ENCODE peak calls at places on chromosomes 4 and X, in ten cellular contexts. J is GM12878, V is breast epithelium, B is heart left ventricle, Y is body of pancreas, I is HCT116, O is K562, X is Peyer's patch, K is gastrocnemius medialis, L is ovary. N is an unnamed sample. For H3K36me3, the result is how much of the 10 kb centered on the place peaks cover.

GRCh38 chr4:180059216-180059881 is 2183.9 kb upstream of the TENM3 start:
- DNase-seq in J (no peak), V (no peak), B (no peak), Y (peak), I (no peak), O (no peak), X (no peak), K (no peak), L (no peak), N (no peak)

GRCh38 chrX:3443186-3443585 is 96.7 kb upstream of the MXRA5 start:
- DNase-seq in J (no peak), V (no peak), B (no peak), Y (no peak), I (no peak), O (no peak), X (no peak), K (no peak), L (no peak), N (no peak)

GRCh38 chrX:40449396-40449795 is 131.4 kb upstream of the ATP6AP2 start:
- DNase-seq in J (no peak), V (no peak), B (no peak), Y (no peak), I (no peak), O (no peak), X (no peak), K (no peak), L (no peak), N (no peak)

GRCh38 chrX:361231-362145 is 25.2 kb downstream of the PPP2R3B start:
- DNase-seq in J (no peak), V (no peak), B (peak), Y (no peak), I (no peak), O (no peak), X (no peak), K (no peak), L (no peak), N (no peak)

GRCh38 chr4:127400736-127401346 is 231.9 kb upstream of the INTU start:
- DNase-seq in J (peak), V (no peak), B (peak), Y (peak), I (peak), O (peak), X (no peak), K (no peak), L (peak), N (no peak)

GRCh38 chr4:98341309-98341708 is 80.1 kb downstream of the RAP1GDS1 start:
- DNase-seq in J (no peak), V (no peak), B (no peak), Y (no peak), I (no peak), O (no peak), X (no peak), K (no peak), L (no peak), N (no peak)

GRCh38 chrX:106903291-106903820 is at the start of gene RIPPLY1:
- DNase-seq in J (peak), V (no peak), B (no peak), Y (no peak), I (no peak), O (no peak), X (no peak), K (no peak), L (no peak), N (no peak)

GRCh38 chrX:49762175-49762704 is 66.5 kb upstream of the PAGE1 start:
- DNase-seq in J (no peak), V (no peak), B (no peak), Y (no peak), I (no peak), O (no peak), X (no peak), K (no peak), L (no peak), N (no peak)

GRCh38 chrX:108223606-108224005 is 132.0 kb downstream of the ATG4A start:
- DNase-seq in J (no peak), V (no peak), B (no peak), Y (no peak), I (no peak), O (no peak), X (no peak), K (no peak), L (no peak), N (no peak)

GRCh38 chr4:144645621-144646522 is at the start of gene HHIP:
- DNase-seq in J (no peak), V (no peak), B (peak), Y (peak), I (no peak), O (peak), X (no peak), K (no peak), L (peak), N (no peak)

GRCh38 chr4:184838249-184839074 is 12.7 kb upstream of the ACSL1 start:
- DNase-seq in J (no peak), V (no peak), B (no peak), Y (no peak), I (no peak), O (peak), X (no peak), K (no peak), L (no peak), N (no peak)

GRCh38 chr4:573122-573892 is 2.8 kb downstream of the TMEM271 start:
- DNase-seq in J (no peak), V (no peak), B (no peak), Y (no peak), I (no peak), O (no peak), X (no peak), K (no peak), L (no peak), N (no peak)

GRCh38 chr4:140996757-140997156 is 136.5 kb downstream of the RNF150 start:
- DNase-seq in J (no peak), V (no peak), B (no peak), Y (no peak), I (no peak), O (no peak), X (no peak), K (no peak), L (no peak), N (no peak)

GRCh38 chrX:129825746-129826505 is 17.8 kb downstream of the ZDHHC9 start:
- DNase-seq in J (no peak), V (no peak), B (no peak), Y (no peak), I (no peak), O (no peak), X (peak), K (no peak), L (no peak), N (no peak)

GRCh38 chr4:106763044-106763443 is 273.1 kb downstream of the DKK2 start:
- DNase-seq in J (no peak), V (no peak), B (peak), Y (no peak), I (no peak), O (no peak), X (no peak), K (no peak), L (no peak), N (no peak)

GRCh38 chr4:6283282-6283681 is 13.6 kb downstream of the WFS1 start:
- DNase-seq in J (no peak), V (no peak), B (no peak), Y (no peak), I (no peak), O (no peak), X (no peak), K (no peak), L (no peak), N (no peak)
- H3K36me3 ChIP-seq in J (under half), V (under half), B (under half), Y (under half), I (under half), O (under half), X (under half), K (under half), L (under half), N (under half)

DNA sequence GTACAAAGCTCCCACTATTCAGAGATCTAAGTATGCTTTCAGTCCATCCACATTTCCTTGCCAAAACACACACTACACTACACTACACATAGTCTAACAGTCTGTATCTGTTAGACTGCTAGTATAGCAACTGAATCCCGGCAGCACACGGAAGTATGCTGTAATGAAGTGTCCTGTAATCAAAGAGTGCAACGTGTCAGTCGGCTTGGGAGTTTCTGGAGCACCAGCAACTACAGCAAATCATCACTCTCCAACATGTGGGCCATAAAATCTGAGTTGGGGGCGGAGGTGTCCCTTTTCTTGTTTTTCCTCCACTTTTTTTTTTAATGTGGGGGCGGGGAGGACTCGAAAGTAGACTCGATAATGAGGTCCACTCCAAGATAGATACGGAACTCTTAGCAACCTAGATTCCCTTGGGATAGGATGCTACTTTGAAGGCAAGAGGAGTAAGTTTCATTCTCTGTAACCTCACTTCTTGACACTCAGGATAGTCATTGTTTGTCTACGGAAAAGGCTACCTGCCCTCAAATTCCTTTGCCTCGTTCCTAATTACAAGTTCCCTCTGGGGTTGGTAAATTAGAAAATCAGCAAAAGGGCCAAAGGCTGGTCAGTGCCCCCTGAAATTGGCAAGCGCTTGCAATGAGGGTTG is 722 bp downstream of the SLC10A7 start:
- DNase-seq in J (peak), V (no peak), B (peak), Y (peak), I (no peak), O (peak), X (no peak), K (no peak), L (no peak), N (no peak)
- TF ChIP-seq POLR2A in J (peak), V (no peak), B (no peak), Y (peak), I (peak), O (no peak), X (peak), K (no peak), L (no peak), N (no peak)

GRCh38 chr4:31964691-31965090 is 1244.5 kb downstream of the PCDH7 start:
- DNase-seq in J (no peak), V (no peak), B (no peak), Y (no peak), I (no peak), O (no peak), X (no peak), K (no peak), L (no peak), N (no peak)
- H3K27ac ChIP-seq in J (no peak), V (no peak), B (no peak), Y (no peak), I (no peak), O (no peak), X (no peak), K (no peak), L (no peak), N (no peak)

DNA sequence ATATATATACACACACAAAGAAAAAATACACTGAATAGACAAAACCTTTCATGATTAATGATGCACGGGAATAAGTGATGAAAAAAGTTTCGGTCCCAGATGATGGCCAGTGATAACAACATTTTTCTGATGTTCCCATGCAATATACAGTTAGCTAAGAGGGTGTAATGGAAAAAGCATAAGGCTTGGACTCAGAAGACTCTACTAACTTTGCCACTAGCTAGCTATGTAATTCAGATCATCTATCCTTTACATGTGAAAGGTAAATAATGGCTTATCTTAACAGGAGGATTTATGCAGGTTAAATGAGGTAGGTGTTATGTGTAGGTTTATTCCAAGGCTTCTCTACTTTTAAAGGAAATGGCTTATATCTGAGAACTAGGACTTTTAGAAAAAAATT is 4.3 kb downstream of the RPS3A start:
- DNase-seq in J (no peak), V (no peak), B (no peak), Y (no peak), I (no peak), O (no peak), X (no peak), K (no peak), L (no peak), N (no peak)
- H3K36me3 ChIP-seq in J (under half), V (under half), B (under half), Y (under half), I (half or more), O (half or more), X (half or more), K (under half), L (under half), N (half or more)

DNA sequence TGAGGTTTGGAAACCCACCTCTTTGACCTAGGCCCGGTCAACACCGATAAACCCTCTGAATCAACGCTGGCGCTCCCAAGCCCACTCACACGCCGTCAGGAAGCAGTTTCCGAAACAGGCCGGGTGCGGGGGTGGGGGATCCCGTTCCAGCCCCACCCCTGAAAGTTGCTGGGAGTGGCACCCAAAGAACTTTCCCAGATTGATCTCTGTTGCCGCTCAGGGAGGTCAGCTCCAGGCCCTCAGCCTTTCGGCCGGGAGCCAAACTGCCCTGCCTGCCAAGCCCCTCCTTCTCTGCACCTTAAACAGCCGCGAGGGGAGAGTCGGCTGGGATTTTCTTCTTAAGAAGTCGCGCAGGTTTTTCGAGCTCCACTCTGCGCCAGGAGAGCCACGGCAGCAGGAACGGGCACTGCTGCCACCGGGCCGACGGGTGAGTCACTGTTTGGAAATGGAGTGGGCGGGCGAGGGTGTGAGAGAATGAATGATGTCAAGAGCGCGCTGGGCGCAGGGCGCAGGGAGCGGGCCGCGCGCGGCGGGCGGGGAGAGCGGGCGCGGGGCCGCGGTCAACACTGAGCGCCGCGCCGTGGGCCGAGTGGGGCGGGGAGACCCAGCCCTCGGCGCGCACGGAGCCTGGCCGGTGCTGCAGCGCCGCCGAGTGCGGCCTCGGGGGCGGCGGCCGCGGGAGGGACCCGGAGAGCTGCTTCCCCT is at the start of gene SGMS2:
- DNase-seq in J (no peak), V (peak), B (peak), Y (peak), I (peak), O (peak), X (peak), K (peak), L (peak), N (peak)
- TF ChIP-seq POLR2A in J (no peak), V (no peak), B (peak), Y (peak), I (peak), O (no peak), X (peak), K (peak), L (peak), N (peak)

GRCh38 chr4:173237722-173238121 is 69.1 kb downstream of the GALNT7 start:
- DNase-seq in J (no peak), V (no peak), B (no peak), Y (no peak), I (no peak), O (no peak), X (no peak), K (no peak), L (no peak), N (no peak)
- H3K27ac ChIP-seq in J (no peak), V (no peak), B (no peak), Y (no peak), I (no peak), O (no peak), X (no peak), K (no peak), L (no peak), N (no peak)

DNA sequence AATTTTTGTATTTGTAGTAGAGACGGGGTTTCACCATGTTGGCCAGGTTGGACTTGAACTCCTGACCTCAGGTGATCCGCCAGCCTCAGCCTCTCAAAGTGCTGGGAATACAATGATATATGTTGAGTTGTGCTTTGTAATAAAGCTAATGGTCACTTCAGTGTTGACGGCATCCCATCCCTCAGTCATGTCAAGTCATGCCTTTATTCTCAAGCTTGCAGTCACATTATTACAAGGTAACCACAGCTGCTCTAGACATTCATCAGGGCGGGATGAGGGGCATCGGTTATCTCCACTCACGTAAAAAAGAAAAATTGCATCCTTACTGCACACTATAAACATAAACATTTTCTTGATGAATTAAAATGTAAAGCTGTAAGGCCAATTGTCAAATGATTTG is 12.8 kb upstream of the FAT1 start:
- DNase-seq in J (no peak), V (no peak), B (no peak), Y (no peak), I (no peak), O (no peak), X (no peak), K (no peak), L (no peak), N (no peak)
- H3K36me3 ChIP-seq in J (under half), V (under half), B (under half), Y (under half), I (under half), O (under half), X (under half), K (under half), L (under half), N (under half)

GRCh38 chrX:154437398-154437752 is 421 bp downstream of the GDI1 start:
- DNase-seq in J (no peak), V (no peak), B (no peak), Y (no peak), I (no peak), O (no peak), X (no peak), K (no peak), L (peak), N (no peak)

GRCh38 chrX:154437971-154438893 is 1.3 kb downstream of the GDI1 start:
- DNase-seq in J (no peak), V (no peak), B (no peak), Y (no peak), I (no peak), O (no peak), X (no peak), K (no peak), L (no peak), N (no peak)

GRCh38 chrX:154435171-154435733 is 1.7 kb upstream of the GDI1 start:
- DNase-seq in J (no peak), V (no peak), B (no peak), Y (no peak), I (no peak), O (no peak), X (no peak), K (no peak), L (no peak), N (no peak)

GRCh38 chrX:154436290-154436596 is 711 bp upstream of the GDI1 start:
- DNase-seq in J (no peak), V (no peak), B (no peak), Y (no peak), I (no peak), O (no peak), X (no peak), K (no peak), L (no peak), N (no peak)

GRCh38 chrX:154436597-154437397 is at the start of gene GDI1:
- DNase-seq in J (no peak), V (no peak), B (peak), Y (peak), I (no peak), O (peak), X (no peak), K (no peak), L (peak), N (no peak)
- TF ChIP-seq POLR2A in J (peak), V (no peak), B (peak), Y (no peak), I (no peak), O (peak), X (no peak), K (peak), L (peak), N (no peak)

N was measured in esophagus squamous epithelium.